ENCODE peak calls at places on chromosome 6, in four cellular contexts. G is stimulated activated CD4-positive, alpha-beta T cell treated with anti-CD3 and anti-CD28 coated beads, Interleukin-15, amount 100 ng/mL, for 24 hours; Z is head of caudate nucleus; K is ELF-1. Y is an unnamed sample.

GRCh38 chr6:3288711-3289663 is 30.2 kb downstream of the PSMG4 start:
- DNase-seq in G (no peak), K (no peak), Z (no peak), Y (no peak)

GRCh38 chr6:111555041-111555440 is 50.6 kb downstream of the TRAF3IP2 start:
- DNase-seq in Z (no peak), G (no peak), K (no peak), Y (peak)

GRCh38 chr6:111980979-111981378 is 72.9 kb upstream of the CCN6 start:
- DNase-seq in G (no peak), Z (no peak), K (no peak), Y (no peak)

GRCh38 chr6:24710519-24711303 is 8.2 kb downstream of the C6orf62 start:
- DNase-seq in Z (no peak), G (no peak), K (no peak), Y (no peak)

GRCh38 chr6:33091957-33092356 is 16.2 kb downstream of the HLA-DPB1 start:
- DNase-seq in G (peak), K (peak), Z (no peak), Y (no peak)

GRCh38 chr6:73968358-73968757 is 272.4 kb downstream of the CD109 start:
- DNase-seq in K (no peak), Z (no peak), G (no peak), Y (no peak)

GRCh38 chr6:120675886-120676285 is 658.4 kb downstream of the TBC1D32 start:
- DNase-seq in K (no peak), G (no peak), Z (no peak), Y (no peak)

GRCh38 chr6:62626661-62627060 is 340.6 kb upstream of the KHDRBS2 start:
- DNase-seq in K (no peak), G (no peak), Z (no peak), Y (no peak)

GRCh38 chr6:6008648-6009421 is 2.1 kb upstream of the NRN1 start:
- DNase-seq in Z (no peak), G (peak), K (peak), Y (peak)

GRCh38 chr6:164322533-164322932 is 908.0 kb downstream of the QKI start:
- DNase-seq in Z (no peak), G (no peak), K (no peak), Y (peak)

GRCh38 chr6:156507106-156507505 is 270.1 kb upstream of the ARID1B start:
- DNase-seq in Z (no peak), K (no peak), G (no peak), Y (peak)

GRCh38 chr6:105806486-105806920 is 279.6 kb upstream of the PRDM1 start:
- DNase-seq in Z (no peak), G (no peak), K (no peak), Y (no peak)

GRCh38 chr6:139801571-139802321 is 427.3 kb upstream of the CITED2 start:
- DNase-seq in K (no peak), Z (no peak), G (no peak), Y (peak)

GRCh38 chr6:30720738-30721197 is 616 bp downstream of the TUBB start:
- DNase-seq in Z (peak), G (peak), K (peak), Y (peak)